ENCODE peak calls at places on chromosomes 12 and 14, in four cellular contexts. P is GM04504, T is IMR-90, O is Ammon's horn. L is an unnamed sample.

GRCh38 chr12:25648460-25648859 is 95.4 kb upstream of the LMNTD1 start:
- DNase-seq in P (no peak), T (peak; percentile 73), O (peak; percentile 77), L (peak; percentile 22)

GRCh38 chr12:49945394-49946080 is 5.0 kb upstream of the AQP2 start:
- DNase-seq in P (peak; percentile 44), T (peak; percentile 79), O (peak; percentile 88), L (peak; percentile 84)

GRCh38 chr12:65962921-65963883 is 138.9 kb downstream of the HMGA2 start:
- DNase-seq in P (no peak), T (no peak), O (no peak), L (no peak)

GRCh38 chr14:91985521-91986255 is 38.2 kb upstream of the FBLN5 start:
- DNase-seq in P (no peak), T (peak; percentile 17), O (no peak), L (no peak)

GRCh38 chr12:57522887-57523705 is 472 bp downstream of the MBD6 start:
- DNase-seq in P (no peak), T (peak; percentile 49), O (peak; percentile 79), L (peak; percentile 80)

GRCh38 chr12:73629893-73630872 is 907.5 kb upstream of the ATXN7L3B start:
- DNase-seq in P (no peak), T (no peak), O (no peak), L (no peak)

GRCh38 chr14:50343424-50343823 is 31.3 kb downstream of the DMAC2L start:
- DNase-seq in P (no peak), T (no peak), O (no peak), L (no peak)

GRCh38 chr14:85516239-85517112 is 13.5 kb upstream of the FLRT2 start:
- DNase-seq in P (peak; percentile 86), T (peak; percentile 88), O (no peak), L (no peak)